ENCODE peak calls at places on chromosomes 6 and 20, in seven cellular contexts. One of them, this sample, is unnamed. For H3K4me1 and H3K27me3, the result is how much of the 10 kb centered on the place peaks cover.

GRCh38 chr20:5844063-5844681 is 94.0 kb downstream of the SHLD1 start:
- DNase-seq in SJCRH30: peak
- DNase-seq in heart right ventricle: no peak
- DNase-seq in IMR-90: peak
- DNase-seq in Caco-2: no peak
- DNase-seq in upper lobe of left lung: no peak
- DNase-seq in ovary: no peak
- DNase-seq in this sample: peak

GRCh38 chr6:80094017-80094416 is 12.5 kb upstream of the BCKDHB start:
- DNase-seq in SJCRH30: no peak
- DNase-seq in heart right ventricle: no peak
- DNase-seq in IMR-90: peak
- DNase-seq in Caco-2: no peak
- DNase-seq in upper lobe of left lung: no peak
- DNase-seq in ovary: no peak
- DNase-seq in this sample: no peak

GRCh38 chr20:63090682-63091571 is 84.2 kb upstream of the BHLHE23 start:
- DNase-seq in SJCRH30: peak
- DNase-seq in heart right ventricle: no peak
- DNase-seq in IMR-90: no peak
- DNase-seq in Caco-2: peak
- DNase-seq in upper lobe of left lung: no peak
- DNase-seq in ovary: no peak
- DNase-seq in this sample: peak

GRCh38 chr20:6925744-6926278 is 158.3 kb downstream of the BMP2 start:
- DNase-seq in SJCRH30: no peak
- DNase-seq in heart right ventricle: no peak
- DNase-seq in IMR-90: no peak
- DNase-seq in Caco-2: no peak
- DNase-seq in upper lobe of left lung: no peak
- DNase-seq in ovary: no peak
- DNase-seq in this sample: no peak

GRCh38 chr6:40349566-40350192 is 237.5 kb downstream of the LRFN2 start:
- DNase-seq in SJCRH30: peak
- DNase-seq in heart right ventricle: no peak
- DNase-seq in IMR-90: no peak
- DNase-seq in Caco-2: no peak
- DNase-seq in upper lobe of left lung: no peak
- DNase-seq in ovary: no peak
- DNase-seq in this sample: no peak

GRCh38 chr6:44003345-44004061 is 123.7 kb downstream of the MRPL14 start:
- DNase-seq in SJCRH30: no peak
- DNase-seq in heart right ventricle: no peak
- DNase-seq in IMR-90: no peak
- DNase-seq in Caco-2: peak
- DNase-seq in upper lobe of left lung: no peak
- DNase-seq in ovary: no peak
- DNase-seq in this sample: no peak

GRCh38 chr6:56840467-56841371 is 114.2 kb upstream of the BEND6 start:
- DNase-seq in SJCRH30: peak
- DNase-seq in heart right ventricle: no peak
- DNase-seq in IMR-90: peak
- DNase-seq in Caco-2: no peak
- DNase-seq in upper lobe of left lung: no peak
- DNase-seq in ovary: no peak
- DNase-seq in this sample: no peak

GRCh38 chr6:106546322-106547052 is 82.8 kb downstream of the RTN4IP1 start:
- DNase-seq in SJCRH30: no peak
- DNase-seq in heart right ventricle: no peak
- DNase-seq in IMR-90: peak
- DNase-seq in Caco-2: no peak
- DNase-seq in upper lobe of left lung: no peak
- DNase-seq in ovary: no peak
- DNase-seq in this sample: no peak

GRCh38 chr20:20548527-20549266 is 163.7 kb downstream of the RALGAPA2 start:
- DNase-seq in SJCRH30: no peak
- DNase-seq in heart right ventricle: no peak
- DNase-seq in IMR-90: no peak
- DNase-seq in Caco-2: peak
- DNase-seq in upper lobe of left lung: no peak
- DNase-seq in ovary: no peak
- DNase-seq in this sample: no peak

GRCh38 chr20:15706719-15707118 is 866.5 kb downstream of the KIF16B start:
- DNase-seq in SJCRH30: no peak
- DNase-seq in heart right ventricle: no peak
- DNase-seq in IMR-90: peak
- DNase-seq in Caco-2: no peak
- DNase-seq in upper lobe of left lung: no peak
- DNase-seq in ovary: no peak
- DNase-seq in this sample: no peak

GRCh38 chr6:27604986-27605385 is 132.1 kb upstream of the ZNF184 start:
- DNase-seq in SJCRH30: no peak
- DNase-seq in heart right ventricle: no peak
- DNase-seq in IMR-90: no peak
- DNase-seq in Caco-2: no peak
- DNase-seq in upper lobe of left lung: no peak
- DNase-seq in ovary: no peak
- DNase-seq in this sample: no peak

GRCh38 chr6:46098678-46099077 is 31.1 kb upstream of the ENPP4 start:
- DNase-seq in SJCRH30: peak
- DNase-seq in heart right ventricle: peak
- DNase-seq in IMR-90: no peak
- DNase-seq in Caco-2: no peak
- DNase-seq in upper lobe of left lung: no peak
- DNase-seq in ovary: no peak
- DNase-seq in this sample: no peak

GRCh38 chr6:25192562-25192961 is 86.6 kb upstream of the CARMIL1 start:
- DNase-seq in SJCRH30: no peak
- DNase-seq in heart right ventricle: no peak
- DNase-seq in IMR-90: peak
- DNase-seq in Caco-2: no peak
- DNase-seq in upper lobe of left lung: no peak
- DNase-seq in ovary: peak
- DNase-seq in this sample: no peak

GRCh38 chr6:52953911-52954839 is 40.9 kb downstream of the GSTA4 start:
- DNase-seq in SJCRH30: no peak
- DNase-seq in heart right ventricle: no peak
- DNase-seq in IMR-90: no peak
- DNase-seq in Caco-2: no peak
- DNase-seq in upper lobe of left lung: no peak
- DNase-seq in ovary: no peak
- DNase-seq in this sample: no peak

GRCh38 chr6:158042245-158042798 is 60.7 kb downstream of the SYNJ2 start:
- DNase-seq in SJCRH30: no peak
- DNase-seq in heart right ventricle: no peak
- DNase-seq in IMR-90: peak
- DNase-seq in Caco-2: no peak
- DNase-seq in upper lobe of left lung: peak
- DNase-seq in ovary: peak
- DNase-seq in this sample: peak

GRCh38 chr6:14728396-14729024 is 517.4 kb upstream of the JARID2 start:
- DNase-seq in SJCRH30: no peak
- DNase-seq in heart right ventricle: no peak
- DNase-seq in IMR-90: peak
- DNase-seq in Caco-2: no peak
- DNase-seq in upper lobe of left lung: no peak
- DNase-seq in ovary: no peak
- DNase-seq in this sample: no peak

GRCh38 chr6:87095056-87095527 is at the start of gene CGA:
- DNase-seq in SJCRH30: no peak
- DNase-seq in heart right ventricle: no peak
- DNase-seq in IMR-90: no peak
- DNase-seq in Caco-2: no peak
- DNase-seq in upper lobe of left lung: no peak
- DNase-seq in ovary: no peak
- DNase-seq in this sample: no peak

GRCh38 chr20:52105045-52105572 is 86.5 kb downstream of the ZFP64 start:
- DNase-seq in SJCRH30: no peak
- DNase-seq in heart right ventricle: no peak
- DNase-seq in IMR-90: peak
- DNase-seq in Caco-2: no peak
- DNase-seq in upper lobe of left lung: peak
- DNase-seq in ovary: no peak
- DNase-seq in this sample: peak

GRCh38 chr6:157464653-157465535 is 83.9 kb downstream of the ZDHHC14 start:
- DNase-seq in SJCRH30: no peak
- DNase-seq in heart right ventricle: no peak
- DNase-seq in IMR-90: no peak
- DNase-seq in Caco-2: no peak
- DNase-seq in upper lobe of left lung: peak
- DNase-seq in ovary: no peak
- DNase-seq in this sample: no peak

GRCh38 chr6:147003186-147003585 is 201.0 kb upstream of the STXBP5 start:
- DNase-seq in SJCRH30: no peak
- DNase-seq in heart right ventricle: no peak
- DNase-seq in IMR-90: no peak
- DNase-seq in Caco-2: no peak
- DNase-seq in upper lobe of left lung: no peak
- DNase-seq in ovary: no peak
- DNase-seq in this sample: no peak

GRCh38 chr6:136506124-136506799 is 44.0 kb downstream of the MAP7 start:
- DNase-seq in SJCRH30: no peak
- DNase-seq in heart right ventricle: no peak
- DNase-seq in IMR-90: no peak
- DNase-seq in Caco-2: no peak
- DNase-seq in upper lobe of left lung: no peak
- DNase-seq in ovary: no peak
- DNase-seq in this sample: no peak

GRCh38 chr6:163613668-163614067 is 199.2 kb downstream of the QKI start:
- DNase-seq in SJCRH30: no peak
- DNase-seq in heart right ventricle: no peak
- DNase-seq in IMR-90: no peak
- DNase-seq in Caco-2: no peak
- DNase-seq in upper lobe of left lung: no peak
- DNase-seq in ovary: no peak
- DNase-seq in this sample: no peak

GRCh38 chr6:38815250-38815649 is 100.1 kb downstream of the DNAH8 start:
- DNase-seq in SJCRH30: no peak
- DNase-seq in heart right ventricle: no peak
- DNase-seq in IMR-90: no peak
- DNase-seq in Caco-2: no peak
- DNase-seq in upper lobe of left lung: no peak
- DNase-seq in ovary: no peak
- DNase-seq in this sample: no peak

GRCh38 chr20:23419995-23420901 is 1.0 kb downstream of the NAPB start:
- DNase-seq in SJCRH30: no peak
- DNase-seq in heart right ventricle: no peak
- DNase-seq in IMR-90: peak
- DNase-seq in Caco-2: peak
- DNase-seq in upper lobe of left lung: peak
- DNase-seq in ovary: peak
- DNase-seq in this sample: peak

GRCh38 chr6:115495184-115495583 is 565.5 kb downstream of the FRK start:
- DNase-seq in SJCRH30: no peak
- DNase-seq in heart right ventricle: no peak
- DNase-seq in IMR-90: no peak
- DNase-seq in Caco-2: no peak
- DNase-seq in upper lobe of left lung: no peak
- DNase-seq in ovary: no peak
- DNase-seq in this sample: no peak

GRCh38 chr20:55538261-55538908 is 466.9 kb downstream of the CBLN4 start:
- DNase-seq in SJCRH30: no peak
- DNase-seq in heart right ventricle: no peak
- DNase-seq in IMR-90: no peak
- DNase-seq in Caco-2: no peak
- DNase-seq in upper lobe of left lung: no peak
- DNase-seq in ovary: no peak
- DNase-seq in this sample: no peak

GRCh38 chr6:35776364-35777215 is at the start of gene CLPSL2:
- DNase-seq in SJCRH30: peak
- DNase-seq in heart right ventricle: no peak
- DNase-seq in IMR-90: no peak
- DNase-seq in Caco-2: peak
- DNase-seq in upper lobe of left lung: peak
- DNase-seq in ovary: no peak
- DNase-seq in this sample: peak

GRCh38 chr20:63651942-63652191 is 1.4 kb downstream of the STMN3 start:
- DNase-seq in SJCRH30: no peak
- DNase-seq in heart right ventricle: no peak
- DNase-seq in IMR-90: no peak
- DNase-seq in Caco-2: no peak
- DNase-seq in upper lobe of left lung: no peak
- DNase-seq in ovary: no peak
- DNase-seq in this sample: no peak

GRCh38 chr6:125668071-125668470 is 81.4 kb upstream of the HEY2 start:
- DNase-seq in SJCRH30: no peak
- DNase-seq in heart right ventricle: no peak
- DNase-seq in IMR-90: no peak
- DNase-seq in Caco-2: no peak
- DNase-seq in upper lobe of left lung: no peak
- DNase-seq in ovary: no peak
- DNase-seq in this sample: no peak

GRCh38 chr6:42370323-42370985 is 81.3 kb downstream of the TRERF1 start:
- DNase-seq in SJCRH30: no peak
- DNase-seq in heart right ventricle: no peak
- DNase-seq in IMR-90: no peak
- DNase-seq in Caco-2: no peak
- DNase-seq in upper lobe of left lung: no peak
- DNase-seq in ovary: no peak
- DNase-seq in this sample: no peak
- H3K4me1 ChIP-seq in SJCRH30: under half
- H3K4me1 ChIP-seq in heart right ventricle: under half
- H3K4me1 ChIP-seq in IMR-90: under half
- H3K4me1 ChIP-seq in Caco-2: under half
- H3K4me1 ChIP-seq in upper lobe of left lung: under half
- H3K4me1 ChIP-seq in ovary: under half
- H3K4me1 ChIP-seq in this sample: under half

DNA sequence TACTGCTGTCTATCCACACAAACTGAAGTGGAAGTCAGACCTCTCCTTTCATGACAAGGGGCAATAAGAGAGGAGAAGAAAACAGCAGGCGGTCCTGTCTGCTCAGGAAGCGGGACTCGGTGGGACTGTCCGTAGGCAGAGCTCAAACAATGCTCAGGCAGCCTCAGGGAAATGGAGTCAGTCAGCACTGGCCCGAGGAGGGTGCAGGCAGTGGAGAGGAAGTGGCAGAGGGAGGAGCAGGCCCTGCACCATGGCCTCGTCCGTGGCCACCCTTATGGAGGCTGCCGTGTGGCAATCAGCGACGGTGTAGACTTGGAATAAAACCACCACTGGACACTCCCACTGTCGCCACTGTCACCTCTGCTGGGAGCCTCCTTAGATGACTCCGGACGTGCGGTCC is 19.6 kb downstream of the FOXC1 start:
- DNase-seq in SJCRH30: no peak
- DNase-seq in heart right ventricle: no peak
- DNase-seq in IMR-90: no peak
- DNase-seq in Caco-2: no peak
- DNase-seq in upper lobe of left lung: no peak
- DNase-seq in ovary: no peak
- DNase-seq in this sample: no peak
- H3K27me3 ChIP-seq in SJCRH30: under half
- H3K27me3 ChIP-seq in heart right ventricle: under half
- H3K27me3 ChIP-seq in IMR-90: under half
- H3K27me3 ChIP-seq in Caco-2: under half
- H3K27me3 ChIP-seq in upper lobe of left lung: under half
- H3K27me3 ChIP-seq in ovary: under half
- H3K27me3 ChIP-seq in this sample: under half

GRCh38 chr6:143955971-143956370 is 52.1 kb downstream of the PLAGL1 start:
- DNase-seq in SJCRH30: no peak
- DNase-seq in heart right ventricle: no peak
- DNase-seq in IMR-90: peak
- DNase-seq in Caco-2: no peak
- DNase-seq in upper lobe of left lung: no peak
- DNase-seq in ovary: no peak
- DNase-seq in this sample: no peak
- H3K4me1 ChIP-seq in SJCRH30: under half
- H3K4me1 ChIP-seq in heart right ventricle: under half
- H3K4me1 ChIP-seq in IMR-90: under half
- H3K4me1 ChIP-seq in Caco-2: under half
- H3K4me1 ChIP-seq in upper lobe of left lung: under half
- H3K4me1 ChIP-seq in ovary: under half
- H3K4me1 ChIP-seq in this sample: under half

GRCh38 chr20:36335187-36335870 is 29.2 kb downstream of the DLGAP4 start:
- DNase-seq in SJCRH30: no peak
- DNase-seq in heart right ventricle: no peak
- DNase-seq in IMR-90: no peak
- DNase-seq in Caco-2: no peak
- DNase-seq in upper lobe of left lung: no peak
- DNase-seq in ovary: no peak
- DNase-seq in this sample: no peak
- H3K27me3 ChIP-seq in SJCRH30: half or more
- H3K27me3 ChIP-seq in heart right ventricle: under half
- H3K27me3 ChIP-seq in IMR-90: half or more
- H3K27me3 ChIP-seq in Caco-2: under half
- H3K27me3 ChIP-seq in upper lobe of left lung: under half
- H3K27me3 ChIP-seq in ovary: under half
- H3K27me3 ChIP-seq in this sample: under half